ENCODE peak calls at places on chromosomes 16 and 17, in four cellular contexts. W is left lung, X is fibroblast of lung, T is cardiac muscle cell. R is an unnamed sample. For H3K27me3 and H3K36me3, the result is how much of the 10 kb centered on the place peaks cover.

GRCh38 chr16:53369921-53370320 is 64.3 kb upstream of the RBL2 start:
- DNase-seq in W (no peak), X (no peak), T (no peak), R (no peak)

GRCh38 chr16:54591816-54592246 is 305.2 kb upstream of the IRX3 start:
- DNase-seq in W (no peak), X (no peak), T (no peak), R (peak)

GRCh38 chr17:76547183-76547641 is 7.4 kb downstream of the PRCD start:
- DNase-seq in W (no peak), X (peak), T (peak), R (peak)

GRCh38 chr17:62763891-62764600 is 44.1 kb downstream of the MARCHF10 start:
- DNase-seq in W (no peak), X (no peak), T (no peak), R (no peak)

GRCh38 chr16:71811261-71811803 is 2.7 kb upstream of the AP1G1 start:
- DNase-seq in W (no peak), X (peak), T (no peak), R (no peak)

GRCh38 chr16:74611721-74612120 is 4.8 kb upstream of the GLG1 start:
- DNase-seq in W (no peak), X (peak), T (no peak), R (no peak)

GRCh38 chr17:81246343-81246670 is 7.2 kb downstream of the NDUFAF8 start:
- DNase-seq in W (no peak), X (no peak), T (no peak), R (no peak)

GRCh38 chr16:22727285-22728166 is 86.4 kb upstream of the HS3ST2 start:
- DNase-seq in W (no peak), X (no peak), T (no peak), R (no peak)

GRCh38 chr16:1470543-1471251 is 4.1 kb downstream of the CLCN7 start:
- DNase-seq in W (peak), X (peak), T (no peak), R (no peak)

GRCh38 chr17:81239714-81240555 is 817 bp downstream of the NDUFAF8 start:
- DNase-seq in W (no peak), X (no peak), T (no peak), R (peak)

GRCh38 chr17:3017936-3018335 is 45.5 kb downstream of the OR1D5 start:
- DNase-seq in W (no peak), X (no peak), T (no peak), R (no peak)

GRCh38 chr16:8924214-8924613 is 39.5 kb downstream of the USP7 start:
- DNase-seq in W (no peak), X (no peak), T (no peak), R (no peak)

GRCh38 chr16:28528463-28528867 is 10.3 kb downstream of the NUPR1 start:
- DNase-seq in W (no peak), X (no peak), T (no peak), R (no peak)

GRCh38 chr17:72333570-72333969 is 212.8 kb downstream of the SOX9 start:
- DNase-seq in W (no peak), X (no peak), T (no peak), R (no peak)

GRCh38 chr16:66930189-66930588 is 4.0 kb downstream of the CIAO2B start:
- DNase-seq in W (peak), X (peak), T (peak), R (no peak)

GRCh38 chr17:12107905-12108304 is 87.2 kb downstream of the MAP2K4 start:
- DNase-seq in W (no peak), X (peak), T (no peak), R (no peak)

GRCh38 chr17:42139093-42139492 is 15.7 kb downstream of the RAB5C start:
- DNase-seq in W (no peak), X (no peak), T (no peak), R (no peak)

GRCh38 chr17:58918072-58918471 is 162.4 kb downstream of the PPM1E start:
- DNase-seq in W (no peak), X (no peak), T (no peak), R (peak)

GRCh38 chr17:64661981-64662773 is at the start of gene SMURF2:
- DNase-seq in W (peak), X (peak), T (peak), R (peak)

GRCh38 chr17:79038545-79039135 is 14.7 kb downstream of the C1QTNF1 start:
- DNase-seq in W (no peak), X (peak), T (no peak), R (no peak)

GRCh38 chr16:73286643-73287267 is 238.8 kb upstream of the ZFHX3 start:
- DNase-seq in W (no peak), X (no peak), T (no peak), R (no peak)

GRCh38 chr17:37373530-37374159 is 2.1 kb upstream of the C17orf78 start:
- DNase-seq in W (no peak), X (peak), T (peak), R (peak)

GRCh38 chr16:72807287-72807686 is 240.6 kb downstream of the ZFHX3 start:
- DNase-seq in W (no peak), X (no peak), T (no peak), R (no peak)

GRCh38 chr16:57474671-57475661 is 11.3 kb downstream of the DOK4 start:
- DNase-seq in W (no peak), X (no peak), T (no peak), R (peak)
- H3K4me3 ChIP-seq in W (no peak), X (no peak), T (no peak), R (peak)

GRCh38 chr17:77693776-77694175 is 264.7 kb upstream of the TNRC6C start:
- DNase-seq in W (no peak), X (no peak), T (no peak), R (no peak)
- H3K27me3 ChIP-seq in W (half or more), X (under half), T (half or more), R (under half)

GRCh38 chr17:1639549-1639948 is 6.0 kb downstream of the SCARF1 start:
- DNase-seq in W (peak), X (no peak), T (no peak), R (peak)
- H3K36me3 ChIP-seq in W (half or more), X (under half), T (under half), R (under half)

GRCh38 chr16:87542531-87543102 is 49.8 kb upstream of the ZCCHC14 start:
- DNase-seq in W (no peak), X (no peak), T (no peak), R (no peak)

GRCh38 chr16:87541882-87542234 is 49.0 kb upstream of the ZCCHC14 start:
- DNase-seq in W (no peak), X (no peak), T (no peak), R (no peak)

GRCh38 chr16:87539113-87539512 is 46.3 kb upstream of the ZCCHC14 start:
- DNase-seq in W (no peak), X (no peak), T (no peak), R (no peak)

GRCh38 chr16:87540072-87540976 is 47.5 kb upstream of the ZCCHC14 start:
- DNase-seq in W (no peak), X (no peak), T (no peak), R (no peak)

GRCh38 chr16:87541004-87541881 is 48.4 kb upstream of the ZCCHC14 start:
- DNase-seq in W (no peak), X (peak), T (no peak), R (peak)
- H3K4me3 ChIP-seq in W (no peak), X (no peak), T (no peak), R (no peak)

R was measured in H7.